ENCODE peak calls at places on chromosomes 1 and 21, in eight cellular contexts. One of them, this sample, is unnamed.

GRCh38 chr1:19661721-19662228 is 2.9 kb upstream of the HTR6 start:
- DNase-seq in HS-27A: peak
- DNase-seq in H54: no peak
- DNase-seq in SIG-M5: no peak
- DNase-seq in retina: peak
- DNase-seq in RCC 7860: no peak
- DNase-seq in HEK293T: no peak
- DNase-seq in MCF 10A: peak
- DNase-seq in this sample: peak

GRCh38 chr1:228735871-228736586 is 750 bp downstream of the RHOU start:
- DNase-seq in HEK293T: peak
- DNase-seq in SIG-M5: no peak
- DNase-seq in H54: no peak
- DNase-seq in MCF 10A: no peak
- DNase-seq in retina: peak
- DNase-seq in RCC 7860: no peak
- DNase-seq in HS-27A: no peak
- DNase-seq in this sample: peak

GRCh38 chr1:228271701-228272251 is 63.9 kb downstream of the OBSCN start:
- DNase-seq in H54: no peak
- DNase-seq in SIG-M5: no peak
- DNase-seq in HS-27A: no peak
- DNase-seq in HEK293T: no peak
- DNase-seq in MCF 10A: no peak
- DNase-seq in retina: no peak
- DNase-seq in RCC 7860: no peak
- DNase-seq in this sample: no peak

GRCh38 chr1:218674280-218674773 is 329.2 kb downstream of the TGFB2 start:
- DNase-seq in HEK293T: peak
- DNase-seq in MCF 10A: no peak
- DNase-seq in RCC 7860: peak
- DNase-seq in H54: peak
- DNase-seq in retina: peak
- DNase-seq in SIG-M5: no peak
- DNase-seq in HS-27A: peak
- DNase-seq in this sample: no peak

GRCh38 chr21:24844672-24845071 is 762.6 kb downstream of the MRPL39 start:
- DNase-seq in HEK293T: no peak
- DNase-seq in RCC 7860: no peak
- DNase-seq in retina: no peak
- DNase-seq in HS-27A: no peak
- DNase-seq in SIG-M5: no peak
- DNase-seq in H54: no peak
- DNase-seq in MCF 10A: no peak
- DNase-seq in this sample: no peak

GRCh38 chr1:52364235-52364839 is 1.7 kb downstream of the CC2D1B start:
- DNase-seq in HS-27A: no peak
- DNase-seq in RCC 7860: no peak
- DNase-seq in SIG-M5: no peak
- DNase-seq in MCF 10A: no peak
- DNase-seq in retina: no peak
- DNase-seq in HEK293T: no peak
- DNase-seq in H54: no peak
- DNase-seq in this sample: no peak

GRCh38 chr1:48228156-48228555 is 5.6 kb downstream of the SLC5A9 start:
- DNase-seq in retina: no peak
- DNase-seq in H54: no peak
- DNase-seq in HEK293T: peak
- DNase-seq in MCF 10A: peak
- DNase-seq in SIG-M5: no peak
- DNase-seq in HS-27A: no peak
- DNase-seq in RCC 7860: no peak
- DNase-seq in this sample: no peak

GRCh38 chr1:240693036-240693435 is 81.1 kb upstream of the GREM2 start:
- DNase-seq in SIG-M5: no peak
- DNase-seq in RCC 7860: no peak
- DNase-seq in MCF 10A: no peak
- DNase-seq in HEK293T: no peak
- DNase-seq in HS-27A: no peak
- DNase-seq in retina: no peak
- DNase-seq in H54: no peak
- DNase-seq in this sample: no peak

GRCh38 chr1:55353709-55354620 is 138.8 kb upstream of the USP24 start:
- DNase-seq in HS-27A: no peak
- DNase-seq in SIG-M5: no peak
- DNase-seq in H54: no peak
- DNase-seq in MCF 10A: peak
- DNase-seq in RCC 7860: no peak
- DNase-seq in HEK293T: no peak
- DNase-seq in retina: no peak
- DNase-seq in this sample: no peak

GRCh38 chr1:200445213-200445612 is 35.4 kb upstream of the ZNF281 start:
- DNase-seq in SIG-M5: no peak
- DNase-seq in RCC 7860: peak
- DNase-seq in H54: no peak
- DNase-seq in HS-27A: no peak
- DNase-seq in retina: no peak
- DNase-seq in MCF 10A: peak
- DNase-seq in HEK293T: no peak
- DNase-seq in this sample: no peak

GRCh38 chr1:107687846-107688753 is 276.9 kb downstream of the VAV3 start:
- DNase-seq in H54: no peak
- DNase-seq in SIG-M5: peak
- DNase-seq in MCF 10A: peak
- DNase-seq in retina: no peak
- DNase-seq in RCC 7860: peak
- DNase-seq in HS-27A: no peak
- DNase-seq in HEK293T: peak
- DNase-seq in this sample: no peak

GRCh38 chr1:181113061-181113695 is 24.7 kb downstream of the IER5 start:
- DNase-seq in HEK293T: no peak
- DNase-seq in H54: peak
- DNase-seq in retina: no peak
- DNase-seq in RCC 7860: peak
- DNase-seq in HS-27A: no peak
- DNase-seq in MCF 10A: peak
- DNase-seq in SIG-M5: no peak
- DNase-seq in this sample: no peak

GRCh38 chr1:27539901-27540861 is 50.2 kb upstream of the WASF2 start:
- DNase-seq in retina: no peak
- DNase-seq in SIG-M5: no peak
- DNase-seq in RCC 7860: peak
- DNase-seq in HS-27A: peak
- DNase-seq in HEK293T: no peak
- DNase-seq in MCF 10A: peak
- DNase-seq in H54: peak
- DNase-seq in this sample: no peak

GRCh38 chr1:167871331-167871730 is 42.6 kb downstream of the ADCY10 start:
- DNase-seq in HS-27A: no peak
- DNase-seq in SIG-M5: no peak
- DNase-seq in RCC 7860: no peak
- DNase-seq in retina: no peak
- DNase-seq in MCF 10A: no peak
- DNase-seq in HEK293T: no peak
- DNase-seq in H54: no peak
- DNase-seq in this sample: no peak

GRCh38 chr1:94481473-94481933 is 60.1 kb downstream of the F3 start:
- DNase-seq in retina: peak
- DNase-seq in SIG-M5: no peak
- DNase-seq in MCF 10A: peak
- DNase-seq in HEK293T: peak
- DNase-seq in HS-27A: peak
- DNase-seq in RCC 7860: peak
- DNase-seq in H54: peak
- DNase-seq in this sample: no peak

GRCh38 chr1:234961468-234962339 is 166.9 kb downstream of the TOMM20 start:
- DNase-seq in retina: no peak
- DNase-seq in MCF 10A: peak
- DNase-seq in SIG-M5: no peak
- DNase-seq in RCC 7860: peak
- DNase-seq in H54: peak
- DNase-seq in HS-27A: no peak
- DNase-seq in HEK293T: no peak
- DNase-seq in this sample: no peak

GRCh38 chr1:83033682-83034081 is 965.2 kb downstream of the TTLL7 start:
- DNase-seq in H54: peak
- DNase-seq in MCF 10A: peak
- DNase-seq in SIG-M5: no peak
- DNase-seq in HEK293T: no peak
- DNase-seq in HS-27A: no peak
- DNase-seq in retina: no peak
- DNase-seq in RCC 7860: peak
- DNase-seq in this sample: no peak

GRCh38 chr21:41664881-41665765 is 101.7 kb downstream of the RIPK4 start:
- DNase-seq in SIG-M5: no peak
- DNase-seq in MCF 10A: peak
- DNase-seq in H54: peak
- DNase-seq in HS-27A: no peak
- DNase-seq in RCC 7860: peak
- DNase-seq in HEK293T: no peak
- DNase-seq in retina: peak
- DNase-seq in this sample: no peak

GRCh38 chr1:12163210-12163609 is 3.6 kb upstream of the TNFRSF1B start:
- DNase-seq in MCF 10A: no peak
- DNase-seq in HEK293T: no peak
- DNase-seq in SIG-M5: no peak
- DNase-seq in H54: no peak
- DNase-seq in HS-27A: no peak
- DNase-seq in RCC 7860: no peak
- DNase-seq in retina: no peak
- DNase-seq in this sample: no peak

GRCh38 chr1:3548156-3548893 is 63.0 kb downstream of the MEGF6 start:
- DNase-seq in H54: peak
- DNase-seq in SIG-M5: no peak
- DNase-seq in HS-27A: peak
- DNase-seq in retina: no peak
- DNase-seq in HEK293T: no peak
- DNase-seq in MCF 10A: no peak
- DNase-seq in RCC 7860: no peak
- DNase-seq in this sample: no peak

GRCh38 chr1:1282998-1283397 is 2.8 kb downstream of the SCNN1D start:
- DNase-seq in retina: no peak
- DNase-seq in HS-27A: no peak
- DNase-seq in H54: no peak
- DNase-seq in HEK293T: no peak
- DNase-seq in RCC 7860: peak
- DNase-seq in MCF 10A: peak
- DNase-seq in SIG-M5: no peak
- DNase-seq in this sample: no peak

GRCh38 chr1:23667411-23667810 is 24.2 kb upstream of the RPL11 start:
- DNase-seq in HS-27A: no peak
- DNase-seq in MCF 10A: no peak
- DNase-seq in H54: no peak
- DNase-seq in RCC 7860: no peak
- DNase-seq in retina: no peak
- DNase-seq in HEK293T: no peak
- DNase-seq in SIG-M5: no peak
- DNase-seq in this sample: no peak

GRCh38 chr21:45067462-45068285 is 6.7 kb upstream of the ADARB1 start:
- DNase-seq in HEK293T: no peak
- DNase-seq in retina: no peak
- DNase-seq in H54: no peak
- DNase-seq in MCF 10A: no peak
- DNase-seq in RCC 7860: no peak
- DNase-seq in SIG-M5: no peak
- DNase-seq in HS-27A: no peak
- DNase-seq in this sample: no peak